ENCODE peak calls at places on chromosomes 4 and X, in seven cellular contexts. F is HFFc6, T is D721Med, R is body of pancreas, J is fibroblast of mammary gland, C is AG04450, P is activated B cell treated with CpG ODN at 0.5 μM for 24 hours. L is an unnamed sample.

GRCh38 chr4:2068198-2068470 is 9.0 kb downstream of the NAT8L start:
- DNase-seq in P (no peak), T (no peak), R (no peak), C (no peak), J (no peak), F (no peak), L (no peak)

GRCh38 chr4:84849051-84849640 is 117.3 kb downstream of the WDFY3 start:
- DNase-seq in F (no peak), R (no peak), T (no peak), J (no peak), P (no peak), C (no peak), L (no peak)

GRCh38 chr4:18593297-18594002 is 571.9 kb upstream of the LCORL start:
- DNase-seq in T (peak), C (peak), P (no peak), F (peak), R (peak), J (peak), L (peak)

GRCh38 chr4:88779431-88779830 is 81.8 kb upstream of the NAP1L5 start:
- DNase-seq in R (no peak), C (no peak), P (no peak), T (no peak), J (no peak), F (no peak), L (no peak)

GRCh38 chrX:30301203-30301602 is 8.0 kb downstream of the NR0B1 start:
- DNase-seq in R (no peak), F (no peak), P (no peak), J (no peak), C (no peak), T (no peak), L (no peak)

GRCh38 chr4:30825008-30825765 is 105.0 kb downstream of the PCDH7 start:
- DNase-seq in J (no peak), F (no peak), C (no peak), T (no peak), R (no peak), P (no peak), L (no peak)

GRCh38 chrX:11480626-11481025 is 185.1 kb downstream of the ARHGAP6 start:
- DNase-seq in T (no peak), P (no peak), C (no peak), J (peak), F (no peak), R (no peak), L (no peak)

GRCh38 chr4:18934197-18934596 is 912.6 kb upstream of the LCORL start:
- DNase-seq in J (peak), F (peak), R (no peak), C (no peak), P (no peak), T (no peak), L (no peak)

GRCh38 chrX:153582896-153583295 is 16.0 kb downstream of the CCNQ start:
- DNase-seq in R (no peak), J (no peak), P (peak), T (no peak), F (no peak), C (no peak), L (no peak)

GRCh38 chr4:69833251-69833650 is 26.7 kb downstream of the SULT1E1 start:
- DNase-seq in T (no peak), J (no peak), F (no peak), P (no peak), C (no peak), R (no peak), L (no peak)

GRCh38 chr4:144658908-144659307 is 13.0 kb downstream of the HHIP start:
- DNase-seq in C (no peak), F (peak), R (no peak), P (no peak), J (peak), T (no peak), L (no peak)

GRCh38 chr4:145775406-145775805 is 95.5 kb downstream of the C4orf51 start:
- DNase-seq in P (no peak), R (no peak), C (no peak), T (no peak), J (no peak), F (no peak), L (no peak)
- TF ChIP-seq CTCF in P (no peak), R (no peak), C (no peak), T (no peak), J (no peak), F (no peak), L (no peak)

GRCh38 chr4:42306221-42307109 is 90.8 kb upstream of the SHISA3 start:
- DNase-seq in T (no peak), R (peak), C (no peak), P (no peak), J (peak), F (no peak), L (no peak)

GRCh38 chr4:42302348-42302747 is 94.9 kb upstream of the SHISA3 start:
- DNase-seq in C (no peak), T (no peak), J (peak), R (no peak), P (no peak), F (no peak), L (peak)
- TF ChIP-seq CTCF in C (peak), T (peak), J (peak), R (no peak), P (no peak), F (peak), L (no peak)

DNA sequence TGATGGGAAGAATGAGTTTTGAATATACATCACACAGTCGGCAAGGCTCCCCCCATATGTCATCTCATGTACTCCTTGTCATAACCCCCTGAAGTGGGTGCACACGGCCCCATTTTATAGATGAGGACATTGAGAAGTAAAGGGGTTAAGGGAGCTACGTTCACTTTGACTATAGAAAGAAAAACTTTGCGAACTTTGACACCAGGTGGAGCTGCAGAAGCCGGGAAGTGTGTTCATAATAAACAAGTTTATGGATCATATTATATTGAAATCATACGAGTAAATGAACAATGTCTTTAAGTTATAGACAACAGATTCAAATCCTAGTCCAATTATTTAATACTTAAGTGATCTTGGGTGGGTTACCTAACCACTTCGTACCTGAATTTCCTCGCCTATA is 203.8 kb upstream of the PITX2 start:
- DNase-seq in P (no peak), C (no peak), F (no peak), J (no peak), R (no peak), T (no peak), L (no peak)
- TF ChIP-seq CTCF in P (no peak), C (no peak), F (peak), J (no peak), R (no peak), T (no peak), L (no peak)

GRCh38 chrX:44542567-44543325 is at the start of gene FUNDC1:
- DNase-seq in C (peak), R (peak), F (peak), T (no peak), J (peak), P (peak), L (peak)
- TF ChIP-seq CTCF in C (peak), R (no peak), F (peak), T (peak), J (peak), P (no peak), L (peak)

GRCh38 chrX:15299945-15300851 is 15.2 kb downstream of the ASB11 start:
- DNase-seq in R (no peak), F (peak), T (no peak), C (no peak), P (no peak), J (peak), L (no peak)
- TF ChIP-seq CTCF in R (peak), F (peak), T (peak), C (peak), P (no peak), J (peak), L (peak)

GRCh38 chrX:83008415-83008814 is 499.7 kb upstream of the POU3F4 start:
- DNase-seq in T (no peak), C (no peak), R (no peak), P (no peak), J (peak), F (no peak), L (no peak)
- TF ChIP-seq CTCF in T (peak), C (peak), R (no peak), P (no peak), J (peak), F (peak), L (peak)

DNA sequence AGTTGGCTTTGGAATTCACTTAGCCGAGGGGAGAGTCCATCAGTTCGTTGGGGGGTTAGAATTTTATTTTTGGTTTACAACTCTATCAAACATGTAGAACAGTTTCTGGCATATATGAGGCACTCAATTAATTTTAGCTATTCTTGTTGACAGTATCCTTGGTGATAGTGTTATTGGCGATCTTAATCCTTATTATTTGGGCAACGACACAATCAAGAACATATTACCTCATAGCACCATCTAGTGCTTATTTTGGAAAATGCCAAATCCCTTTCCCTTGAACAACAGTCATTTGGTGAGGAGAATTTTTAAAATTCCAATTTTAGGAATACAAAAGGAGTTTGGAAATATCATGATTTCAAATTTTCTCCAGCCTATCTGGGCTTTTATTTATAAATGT is 17.9 kb upstream of the PGRMC1 start:
- DNase-seq in C (no peak), P (no peak), F (peak), J (peak), R (no peak), T (no peak), L (no peak)
- TF ChIP-seq CTCF in C (peak), P (no peak), F (peak), J (peak), R (peak), T (peak), L (no peak)